ENCODE peak calls at places on chromosomes 16 and 17, in six cellular contexts. One of them, this sample, is unnamed.

GRCh38 chr17:12821376-12821940 is 32.2 kb downstream of the ARHGAP44 start:
- DNase-seq in neural progenitor cell: no peak
- DNase-seq in cardiac fibroblast: peak
- DNase-seq in GM12865: no peak
- DNase-seq in GM20000: no peak
- DNase-seq in HFFc6: no peak
- DNase-seq in this sample: no peak

GRCh38 chr16:70760221-70760620 is 40.7 kb downstream of the VAC14 start:
- DNase-seq in HFFc6: no peak
- DNase-seq in cardiac fibroblast: no peak
- DNase-seq in neural progenitor cell: no peak
- DNase-seq in GM20000: no peak
- DNase-seq in GM12865: no peak
- DNase-seq in this sample: no peak

GRCh38 chr16:75097941-75098897 is 18.4 kb downstream of the LDHD start:
- DNase-seq in GM20000: peak
- DNase-seq in GM12865: no peak
- DNase-seq in neural progenitor cell: no peak
- DNase-seq in HFFc6: no peak
- DNase-seq in cardiac fibroblast: no peak
- DNase-seq in this sample: no peak

GRCh38 chr17:76726766-76727718 is at the start of gene METTL23:
- DNase-seq in cardiac fibroblast: peak
- DNase-seq in GM12865: peak
- DNase-seq in neural progenitor cell: peak
- DNase-seq in GM20000: peak
- DNase-seq in HFFc6: peak
- DNase-seq in this sample: peak

GRCh38 chr17:62741290-62741689 is 66.8 kb downstream of the MARCHF10 start:
- DNase-seq in GM12865: peak
- DNase-seq in HFFc6: no peak
- DNase-seq in neural progenitor cell: no peak
- DNase-seq in cardiac fibroblast: no peak
- DNase-seq in GM20000: no peak
- DNase-seq in this sample: no peak

GRCh38 chr17:77959926-77960521 is 1.5 kb downstream of the TNRC6C start:
- DNase-seq in GM20000: no peak
- DNase-seq in cardiac fibroblast: peak
- DNase-seq in HFFc6: no peak
- DNase-seq in neural progenitor cell: peak
- DNase-seq in GM12865: no peak
- DNase-seq in this sample: no peak

GRCh38 chr17:48492401-48493298 is 38.2 kb downstream of the HOXB1 start:
- DNase-seq in HFFc6: peak
- DNase-seq in neural progenitor cell: peak
- DNase-seq in GM20000: peak
- DNase-seq in cardiac fibroblast: peak
- DNase-seq in GM12865: peak
- DNase-seq in this sample: peak

GRCh38 chr17:6671431-6671830 is 19.9 kb downstream of the C17orf100 start:
- DNase-seq in HFFc6: no peak
- DNase-seq in GM20000: no peak
- DNase-seq in GM12865: no peak
- DNase-seq in cardiac fibroblast: no peak
- DNase-seq in neural progenitor cell: no peak
- DNase-seq in this sample: no peak

GRCh38 chr16:21274172-21274726 is 3.8 kb downstream of the CRYM start:
- DNase-seq in GM12865: peak
- DNase-seq in cardiac fibroblast: no peak
- DNase-seq in HFFc6: no peak
- DNase-seq in neural progenitor cell: no peak
- DNase-seq in GM20000: no peak
- DNase-seq in this sample: no peak

GRCh38 chr16:84369938-84370627 is 1.7 kb downstream of the ATP2C2 start:
- DNase-seq in HFFc6: no peak
- DNase-seq in GM20000: no peak
- DNase-seq in cardiac fibroblast: no peak
- DNase-seq in GM12865: no peak
- DNase-seq in neural progenitor cell: no peak
- DNase-seq in this sample: no peak

GRCh38 chr16:3589991-3590701 is 12.9 kb upstream of the NLRC3 start:
- DNase-seq in GM20000: no peak
- DNase-seq in GM12865: no peak
- DNase-seq in HFFc6: no peak
- DNase-seq in neural progenitor cell: no peak
- DNase-seq in cardiac fibroblast: no peak
- DNase-seq in this sample: no peak

GRCh38 chr17:17170346-17170976 is 35.7 kb downstream of the PLD6 start:
- DNase-seq in GM12865: no peak
- DNase-seq in cardiac fibroblast: no peak
- DNase-seq in neural progenitor cell: no peak
- DNase-seq in HFFc6: no peak
- DNase-seq in GM20000: no peak
- DNase-seq in this sample: no peak

GRCh38 chr16:89308391-89309333 is 91.2 kb downstream of the ZNF778 start:
- DNase-seq in HFFc6: no peak
- DNase-seq in GM12865: no peak
- DNase-seq in GM20000: no peak
- DNase-seq in cardiac fibroblast: no peak
- DNase-seq in neural progenitor cell: peak
- DNase-seq in this sample: peak
- TF ChIP-seq CTCF in HFFc6: peak
- TF ChIP-seq CTCF in GM12865: peak
- TF ChIP-seq CTCF in GM20000: peak
- TF ChIP-seq CTCF in cardiac fibroblast: peak
- TF ChIP-seq CTCF in neural progenitor cell: peak
- TF ChIP-seq CTCF in this sample: peak

DNA sequence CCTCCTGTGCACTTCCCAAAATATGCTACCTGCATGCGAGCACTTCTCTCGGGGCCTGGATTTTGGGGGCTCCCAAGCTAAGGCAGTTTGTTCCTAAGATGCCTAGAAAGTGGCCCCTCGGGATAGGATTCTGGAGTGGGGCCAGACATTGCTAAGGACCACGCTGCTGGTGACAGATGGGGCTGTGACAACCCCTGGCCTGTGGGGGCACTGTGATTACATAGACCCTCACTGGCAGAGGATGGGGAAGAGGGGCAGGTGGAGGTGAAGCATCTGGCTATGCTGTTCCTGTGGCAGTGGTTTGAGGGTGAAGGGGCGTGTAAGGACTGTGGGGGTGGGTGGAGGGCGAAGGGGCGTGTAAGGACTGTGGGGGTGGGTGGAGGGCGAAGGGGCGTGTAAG is 128.4 kb downstream of the ENGASE start:
- DNase-seq in HFFc6: no peak
- DNase-seq in neural progenitor cell: no peak
- DNase-seq in cardiac fibroblast: no peak
- DNase-seq in GM12865: no peak
- DNase-seq in GM20000: no peak
- DNase-seq in this sample: no peak
- TF ChIP-seq CTCF in HFFc6: no peak
- TF ChIP-seq CTCF in neural progenitor cell: peak
- TF ChIP-seq CTCF in cardiac fibroblast: no peak
- TF ChIP-seq CTCF in GM12865: no peak
- TF ChIP-seq CTCF in GM20000: no peak
- TF ChIP-seq CTCF in this sample: peak

DNA sequence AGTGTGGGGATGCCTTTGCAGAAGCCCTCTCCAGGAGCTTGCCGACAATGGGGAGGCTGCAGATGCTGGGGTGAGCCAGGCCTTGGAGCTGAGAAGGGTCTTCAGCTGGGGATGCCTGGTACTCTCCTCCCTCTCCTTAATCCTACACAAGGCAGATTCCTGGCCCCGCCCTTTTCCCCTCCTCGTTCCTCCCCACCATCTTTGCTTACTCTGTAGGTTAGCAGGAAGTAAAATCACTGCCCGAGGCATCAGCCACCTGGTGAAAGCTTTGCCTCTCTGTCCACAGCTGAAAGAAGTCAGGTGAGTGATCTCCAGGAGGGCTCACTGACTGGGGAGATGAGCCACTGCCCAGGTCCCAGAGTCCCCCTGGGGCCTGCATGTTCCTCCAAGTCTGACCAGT is 38.7 kb downstream of the NLRC5 start:
- DNase-seq in GM12865: no peak
- DNase-seq in HFFc6: no peak
- DNase-seq in cardiac fibroblast: no peak
- DNase-seq in neural progenitor cell: no peak
- DNase-seq in GM20000: no peak
- DNase-seq in this sample: no peak
- TF ChIP-seq CTCF in GM12865: no peak
- TF ChIP-seq CTCF in HFFc6: no peak
- TF ChIP-seq CTCF in cardiac fibroblast: no peak
- TF ChIP-seq CTCF in neural progenitor cell: no peak
- TF ChIP-seq CTCF in GM20000: no peak
- TF ChIP-seq CTCF in this sample: no peak

GRCh38 chr16:1044515-1045362 is 27.8 kb upstream of the SSTR5 start:
- DNase-seq in GM12865: no peak
- DNase-seq in HFFc6: no peak
- DNase-seq in cardiac fibroblast: no peak
- DNase-seq in GM20000: no peak
- DNase-seq in neural progenitor cell: no peak
- DNase-seq in this sample: no peak
- TF ChIP-seq CTCF in GM12865: no peak
- TF ChIP-seq CTCF in HFFc6: no peak
- TF ChIP-seq CTCF in cardiac fibroblast: no peak
- TF ChIP-seq CTCF in GM20000: no peak
- TF ChIP-seq CTCF in neural progenitor cell: no peak
- TF ChIP-seq CTCF in this sample: no peak

GRCh38 chr16:88062341-88062861 is 111.2 kb downstream of the BANP start:
- DNase-seq in cardiac fibroblast: peak
- DNase-seq in neural progenitor cell: peak
- DNase-seq in GM20000: no peak
- DNase-seq in GM12865: no peak
- DNase-seq in HFFc6: peak
- DNase-seq in this sample: no peak
- TF ChIP-seq CTCF in cardiac fibroblast: no peak
- TF ChIP-seq CTCF in neural progenitor cell: no peak
- TF ChIP-seq CTCF in GM20000: no peak
- TF ChIP-seq CTCF in GM12865: no peak
- TF ChIP-seq CTCF in HFFc6: no peak
- TF ChIP-seq CTCF in this sample: no peak

GRCh38 chr16:30562021-30562420 is 3.8 kb upstream of the ZNF764 start:
- DNase-seq in GM20000: no peak
- DNase-seq in neural progenitor cell: no peak
- DNase-seq in HFFc6: no peak
- DNase-seq in GM12865: no peak
- DNase-seq in cardiac fibroblast: no peak
- DNase-seq in this sample: no peak
- TF ChIP-seq CTCF in GM20000: no peak
- TF ChIP-seq CTCF in neural progenitor cell: no peak
- TF ChIP-seq CTCF in HFFc6: no peak
- TF ChIP-seq CTCF in GM12865: no peak
- TF ChIP-seq CTCF in cardiac fibroblast: no peak
- TF ChIP-seq CTCF in this sample: no peak

This sample was measured in glutamatergic neuron.